ENCODE peak calls at places on chromosomes 1 and 21, in four cellular contexts. One of them, this sample, is unnamed.

GRCh38 chr1:154614247-154614646 is 6.3 kb upstream of the ADAR start:
- DNase-seq in GM18507: no peak
- DNase-seq in HTR-8/SVneo: no peak
- DNase-seq in effector memory CD4-positive, alpha-beta T cell: no peak
- DNase-seq in this sample: no peak

GRCh38 chr1:2232916-2233438 is 4.9 kb downstream of the SKI start:
- DNase-seq in GM18507: no peak
- DNase-seq in effector memory CD4-positive, alpha-beta T cell: no peak
- DNase-seq in HTR-8/SVneo: no peak
- DNase-seq in this sample: no peak

GRCh38 chr1:107493111-107493716 is 352.4 kb downstream of the NTNG1 start:
- DNase-seq in GM18507: no peak
- DNase-seq in HTR-8/SVneo: no peak
- DNase-seq in effector memory CD4-positive, alpha-beta T cell: no peak
- DNase-seq in this sample: no peak

GRCh38 chr1:8232036-8232757 is 85.7 kb upstream of the SLC45A1 start:
- DNase-seq in HTR-8/SVneo: no peak
- DNase-seq in effector memory CD4-positive, alpha-beta T cell: no peak
- DNase-seq in GM18507: no peak
- DNase-seq in this sample: no peak

GRCh38 chr1:240719953-240720700 is 108.2 kb upstream of the GREM2 start:
- DNase-seq in GM18507: no peak
- DNase-seq in HTR-8/SVneo: no peak
- DNase-seq in effector memory CD4-positive, alpha-beta T cell: no peak
- DNase-seq in this sample: no peak

GRCh38 chr1:46285730-46286477 is 17.5 kb downstream of the LRRC41 start:
- DNase-seq in effector memory CD4-positive, alpha-beta T cell: no peak
- DNase-seq in GM18507: no peak
- DNase-seq in HTR-8/SVneo: no peak
- DNase-seq in this sample: no peak

GRCh38 chr1:194076646-194077045 is 890.2 kb upstream of the B3GALT2 start:
- DNase-seq in GM18507: no peak
- DNase-seq in HTR-8/SVneo: no peak
- DNase-seq in effector memory CD4-positive, alpha-beta T cell: no peak
- DNase-seq in this sample: no peak

GRCh38 chr1:243620096-243620495 is 229.9 kb downstream of the AKT3 start:
- DNase-seq in effector memory CD4-positive, alpha-beta T cell: no peak
- DNase-seq in GM18507: no peak
- DNase-seq in HTR-8/SVneo: no peak
- DNase-seq in this sample: no peak

GRCh38 chr1:197868751-197869501 is 33.5 kb upstream of the C1orf53 start:
- DNase-seq in effector memory CD4-positive, alpha-beta T cell: no peak
- DNase-seq in HTR-8/SVneo: peak; percentile 39
- DNase-seq in GM18507: no peak
- DNase-seq in this sample: peak; percentile 53

GRCh38 chr1:29655145-29655544 is 418.8 kb downstream of the PTPRU start:
- DNase-seq in effector memory CD4-positive, alpha-beta T cell: no peak
- DNase-seq in HTR-8/SVneo: no peak
- DNase-seq in GM18507: no peak
- DNase-seq in this sample: no peak

GRCh38 chr21:46065215-46065992 is 32.5 kb upstream of the COL6A2 start:
- DNase-seq in GM18507: no peak
- DNase-seq in HTR-8/SVneo: no peak
- DNase-seq in effector memory CD4-positive, alpha-beta T cell: no peak
- DNase-seq in this sample: no peak